ENCODE peak calls at places on chromosome 2, in five cellular contexts. One of them, this sample, is unnamed.

GRCh38 chr2:130252880-130253645 is 54.8 kb upstream of the TUBA3E start:
- DNase-seq in endothelial cell of umbilical vein: no peak
- DNase-seq in lower lobe of right lung: no peak
- DNase-seq in NB4: no peak
- DNase-seq in mammary epithelial cell: peak; percentile 56
- DNase-seq in this sample: no peak

GRCh38 chr2:24317491-24317920 is 42.8 kb downstream of the ITSN2 start:
- DNase-seq in endothelial cell of umbilical vein: peak; percentile 52
- DNase-seq in lower lobe of right lung: no peak
- DNase-seq in NB4: no peak
- DNase-seq in mammary epithelial cell: peak; percentile 3
- DNase-seq in this sample: no peak

GRCh38 chr2:179467111-179467510 is 202.5 kb upstream of the SESTD1 start:
- DNase-seq in endothelial cell of umbilical vein: peak; percentile 60
- DNase-seq in lower lobe of right lung: no peak
- DNase-seq in NB4: no peak
- DNase-seq in mammary epithelial cell: peak; percentile 65
- DNase-seq in this sample: no peak

GRCh38 chr2:55949211-55949610 is 25.6 kb upstream of the EFEMP1 start:
- DNase-seq in endothelial cell of umbilical vein: no peak
- DNase-seq in lower lobe of right lung: no peak
- DNase-seq in NB4: no peak
- DNase-seq in mammary epithelial cell: no peak
- DNase-seq in this sample: no peak

GRCh38 chr2:126949775-126950174 is 51.1 kb downstream of the TEX51 start:
- DNase-seq in endothelial cell of umbilical vein: no peak
- DNase-seq in lower lobe of right lung: no peak
- DNase-seq in NB4: no peak
- DNase-seq in mammary epithelial cell: no peak
- DNase-seq in this sample: no peak

GRCh38 chr2:102801858-102802699 is 40.2 kb downstream of the TMEM182 start:
- DNase-seq in endothelial cell of umbilical vein: no peak
- DNase-seq in lower lobe of right lung: no peak
- DNase-seq in NB4: no peak
- DNase-seq in mammary epithelial cell: no peak
- DNase-seq in this sample: no peak

GRCh38 chr2:17604050-17604449 is 63.6 kb downstream of the VSNL1 start:
- DNase-seq in endothelial cell of umbilical vein: no peak
- DNase-seq in lower lobe of right lung: no peak
- DNase-seq in NB4: no peak
- DNase-seq in mammary epithelial cell: no peak
- DNase-seq in this sample: no peak

GRCh38 chr2:10043906-10044601 is 704 bp downstream of the KLF11 start:
- DNase-seq in endothelial cell of umbilical vein: peak; percentile 92
- DNase-seq in lower lobe of right lung: peak; percentile 99
- DNase-seq in NB4: peak; percentile 68
- DNase-seq in mammary epithelial cell: peak; percentile 88
- DNase-seq in this sample: peak; percentile 96

GRCh38 chr2:44769349-44770005 is 172.0 kb upstream of the SIX3 start:
- DNase-seq in endothelial cell of umbilical vein: no peak
- DNase-seq in lower lobe of right lung: no peak
- DNase-seq in NB4: no peak
- DNase-seq in mammary epithelial cell: no peak
- DNase-seq in this sample: no peak

GRCh38 chr2:119366161-119366648 is 429 bp downstream of the C2orf76 start:
- DNase-seq in endothelial cell of umbilical vein: no peak
- DNase-seq in lower lobe of right lung: no peak
- DNase-seq in NB4: peak; percentile 53
- DNase-seq in mammary epithelial cell: no peak
- DNase-seq in this sample: peak; percentile 30

GRCh38 chr2:222318712-222319575 is 20.1 kb upstream of the PAX3 start:
- DNase-seq in endothelial cell of umbilical vein: no peak
- DNase-seq in lower lobe of right lung: no peak
- DNase-seq in NB4: peak; percentile 85
- DNase-seq in mammary epithelial cell: no peak
- DNase-seq in this sample: peak; percentile 74

GRCh38 chr2:6771539-6772365 is 94.0 kb downstream of the CMPK2 start:
- DNase-seq in endothelial cell of umbilical vein: no peak
- DNase-seq in lower lobe of right lung: no peak
- DNase-seq in NB4: no peak
- DNase-seq in mammary epithelial cell: no peak
- DNase-seq in this sample: peak; percentile 5

GRCh38 chr2:130836501-130837174 is at the start of gene ARHGEF4:
- DNase-seq in endothelial cell of umbilical vein: no peak
- DNase-seq in lower lobe of right lung: peak; percentile 66
- DNase-seq in NB4: peak; percentile 56
- DNase-seq in mammary epithelial cell: peak; percentile 59
- DNase-seq in this sample: peak; percentile 10

GRCh38 chr2:167271941-167272340 is 383.7 kb downstream of the XIRP2 start:
- DNase-seq in endothelial cell of umbilical vein: no peak
- DNase-seq in lower lobe of right lung: no peak
- DNase-seq in NB4: no peak
- DNase-seq in mammary epithelial cell: no peak
- DNase-seq in this sample: no peak

GRCh38 chr2:109438146-109438545 is 175.6 kb downstream of the SEPTIN10 start:
- DNase-seq in endothelial cell of umbilical vein: no peak
- DNase-seq in lower lobe of right lung: no peak
- DNase-seq in NB4: no peak
- DNase-seq in mammary epithelial cell: no peak
- DNase-seq in this sample: no peak

GRCh38 chr2:11102956-11103860 is 52.1 kb upstream of the SLC66A3 start:
- DNase-seq in endothelial cell of umbilical vein: no peak
- DNase-seq in lower lobe of right lung: no peak
- DNase-seq in NB4: no peak
- DNase-seq in mammary epithelial cell: no peak
- DNase-seq in this sample: no peak

GRCh38 chr2:241772063-241772499 is 4.5 kb upstream of the GAL3ST2 start:
- DNase-seq in endothelial cell of umbilical vein: no peak
- DNase-seq in lower lobe of right lung: no peak
- DNase-seq in NB4: peak; percentile 76
- DNase-seq in mammary epithelial cell: no peak
- DNase-seq in this sample: peak; percentile 88

GRCh38 chr2:10497797-10498251 is 49.7 kb upstream of the ODC1 start:
- DNase-seq in endothelial cell of umbilical vein: peak; percentile 4
- DNase-seq in lower lobe of right lung: no peak
- DNase-seq in NB4: peak; percentile 96
- DNase-seq in mammary epithelial cell: peak; percentile 96
- DNase-seq in this sample: no peak

GRCh38 chr2:72892506-72893173 is 5.4 kb downstream of the SPR start:
- DNase-seq in endothelial cell of umbilical vein: peak; percentile 60
- DNase-seq in lower lobe of right lung: peak; percentile 79
- DNase-seq in NB4: peak; percentile 74
- DNase-seq in mammary epithelial cell: peak; percentile 41
- DNase-seq in this sample: peak; percentile 84

GRCh38 chr2:71452565-71452964 is 796 bp upstream of the DYSF start:
- DNase-seq in endothelial cell of umbilical vein: peak; percentile 42
- DNase-seq in lower lobe of right lung: no peak
- DNase-seq in NB4: peak; percentile 98
- DNase-seq in mammary epithelial cell: peak; percentile 82
- DNase-seq in this sample: peak; percentile 23

GRCh38 chr2:195331124-195331523 is 325.9 kb upstream of the SLC39A10 start:
- DNase-seq in endothelial cell of umbilical vein: no peak
- DNase-seq in lower lobe of right lung: no peak
- DNase-seq in NB4: no peak
- DNase-seq in mammary epithelial cell: peak; percentile 20
- DNase-seq in this sample: no peak

GRCh38 chr2:7118606-7119503 is 201.6 kb downstream of the RNF144A start:
- DNase-seq in endothelial cell of umbilical vein: no peak
- DNase-seq in lower lobe of right lung: no peak
- DNase-seq in NB4: peak; percentile 46
- DNase-seq in mammary epithelial cell: peak; percentile 11
- DNase-seq in this sample: peak; percentile 36

GRCh38 chr2:25878361-25879132 is at the start of gene ASXL2:
- DNase-seq in endothelial cell of umbilical vein: peak; percentile 99
- DNase-seq in lower lobe of right lung: peak; percentile 99
- DNase-seq in NB4: peak; percentile 99
- DNase-seq in mammary epithelial cell: peak; percentile 98
- DNase-seq in this sample: peak; percentile 99

GRCh38 chr2:52844701-52845423 is 922.7 kb upstream of the CHAC2 start:
- DNase-seq in endothelial cell of umbilical vein: no peak
- DNase-seq in lower lobe of right lung: no peak
- DNase-seq in NB4: no peak
- DNase-seq in mammary epithelial cell: no peak
- DNase-seq in this sample: no peak

GRCh38 chr2:203301667-203302066 is 26.5 kb upstream of the ABI2 start:
- DNase-seq in endothelial cell of umbilical vein: no peak
- DNase-seq in lower lobe of right lung: no peak
- DNase-seq in NB4: no peak
- DNase-seq in mammary epithelial cell: no peak
- DNase-seq in this sample: no peak

GRCh38 chr2:132969371-132969985 is 299.5 kb upstream of the LYPD1 start:
- DNase-seq in endothelial cell of umbilical vein: peak; percentile 43
- DNase-seq in lower lobe of right lung: no peak
- DNase-seq in NB4: no peak
- DNase-seq in mammary epithelial cell: peak; percentile 25
- DNase-seq in this sample: peak; percentile 10

GRCh38 chr2:195575879-195576391 is 81.1 kb upstream of the SLC39A10 start:
- DNase-seq in endothelial cell of umbilical vein: peak; percentile 59
- DNase-seq in lower lobe of right lung: no peak
- DNase-seq in NB4: peak; percentile 66
- DNase-seq in mammary epithelial cell: peak; percentile 83
- DNase-seq in this sample: peak; percentile 35

GRCh38 chr2:61343141-61343540 is 127.7 kb downstream of the USP34 start:
- DNase-seq in endothelial cell of umbilical vein: no peak
- DNase-seq in lower lobe of right lung: no peak
- DNase-seq in NB4: no peak
- DNase-seq in mammary epithelial cell: peak; percentile 36
- DNase-seq in this sample: no peak

GRCh38 chr2:44150473-44150872 is 18.2 kb upstream of the PPM1B start:
- DNase-seq in endothelial cell of umbilical vein: no peak
- DNase-seq in lower lobe of right lung: no peak
- DNase-seq in NB4: no peak
- DNase-seq in mammary epithelial cell: no peak
- DNase-seq in this sample: no peak

GRCh38 chr2:137208361-137208973 is 443.1 kb downstream of the THSD7B start:
- DNase-seq in endothelial cell of umbilical vein: no peak
- DNase-seq in lower lobe of right lung: no peak
- DNase-seq in NB4: no peak
- DNase-seq in mammary epithelial cell: peak; percentile 53
- DNase-seq in this sample: no peak

GRCh38 chr2:43391877-43392214 is 165.4 kb upstream of the ZFP36L2 start:
- DNase-seq in endothelial cell of umbilical vein: peak; percentile 79
- DNase-seq in lower lobe of right lung: no peak
- DNase-seq in NB4: no peak
- DNase-seq in mammary epithelial cell: no peak
- DNase-seq in this sample: peak; percentile 47

DNA sequence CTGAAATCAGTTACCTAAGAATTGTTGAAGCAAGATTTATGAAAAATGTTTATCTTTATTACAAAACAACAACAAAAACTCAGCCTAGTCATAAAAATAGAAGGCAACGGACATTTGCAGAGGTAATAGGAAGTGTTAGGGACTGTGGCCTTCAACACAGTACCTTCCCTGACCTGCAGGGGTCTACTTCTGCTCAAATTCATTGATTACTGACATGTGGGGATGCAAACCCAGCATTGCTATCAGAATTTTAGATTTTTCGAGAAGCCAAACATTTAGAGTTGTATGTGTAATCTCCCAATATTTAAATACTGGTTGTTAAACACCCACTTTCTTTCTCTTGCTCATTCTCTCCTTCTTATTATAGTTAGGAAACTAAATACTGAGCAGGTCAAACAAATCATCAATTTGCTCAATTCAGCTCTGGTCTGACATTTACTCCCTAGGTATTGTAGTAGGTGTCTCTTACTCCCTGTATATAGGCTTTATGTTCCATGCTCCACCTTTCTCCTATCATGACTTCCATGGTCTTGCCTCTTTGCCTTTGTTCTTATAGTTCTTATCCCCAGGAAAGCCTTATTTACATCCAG is 198.5 kb downstream of the UBE2E3 start:
- DNase-seq in endothelial cell of umbilical vein: no peak
- DNase-seq in lower lobe of right lung: no peak
- DNase-seq in NB4: peak; percentile 59
- DNase-seq in mammary epithelial cell: no peak
- DNase-seq in this sample: peak; percentile 57
- TF ChIP-seq CTCF in endothelial cell of umbilical vein: peak; percentile 12
- TF ChIP-seq CTCF in lower lobe of right lung: peak; percentile 44
- TF ChIP-seq CTCF in NB4: peak; percentile 54
- TF ChIP-seq CTCF in mammary epithelial cell: peak; percentile 45
- TF ChIP-seq CTCF in this sample: peak; percentile 41

GRCh38 chr2:180992994-180993393 is 12.6 kb downstream of the UBE2E3 start:
- DNase-seq in endothelial cell of umbilical vein: no peak
- DNase-seq in lower lobe of right lung: no peak
- DNase-seq in NB4: no peak
- DNase-seq in mammary epithelial cell: no peak
- DNase-seq in this sample: no peak

GRCh38 chr2:180990337-180990736 is 9.9 kb downstream of the UBE2E3 start:
- DNase-seq in endothelial cell of umbilical vein: no peak
- DNase-seq in lower lobe of right lung: no peak
- DNase-seq in NB4: no peak
- DNase-seq in mammary epithelial cell: peak; percentile 56
- DNase-seq in this sample: no peak

GRCh38 chr2:180990794-180991193 is 10.4 kb downstream of the UBE2E3 start:
- DNase-seq in endothelial cell of umbilical vein: no peak
- DNase-seq in lower lobe of right lung: no peak
- DNase-seq in NB4: no peak
- DNase-seq in mammary epithelial cell: no peak
- DNase-seq in this sample: no peak

GRCh38 chr2:180991820-180992219 is 11.4 kb downstream of the UBE2E3 start:
- DNase-seq in endothelial cell of umbilical vein: no peak
- DNase-seq in lower lobe of right lung: no peak
- DNase-seq in NB4: no peak
- DNase-seq in mammary epithelial cell: no peak
- DNase-seq in this sample: peak; percentile 37

DNA sequence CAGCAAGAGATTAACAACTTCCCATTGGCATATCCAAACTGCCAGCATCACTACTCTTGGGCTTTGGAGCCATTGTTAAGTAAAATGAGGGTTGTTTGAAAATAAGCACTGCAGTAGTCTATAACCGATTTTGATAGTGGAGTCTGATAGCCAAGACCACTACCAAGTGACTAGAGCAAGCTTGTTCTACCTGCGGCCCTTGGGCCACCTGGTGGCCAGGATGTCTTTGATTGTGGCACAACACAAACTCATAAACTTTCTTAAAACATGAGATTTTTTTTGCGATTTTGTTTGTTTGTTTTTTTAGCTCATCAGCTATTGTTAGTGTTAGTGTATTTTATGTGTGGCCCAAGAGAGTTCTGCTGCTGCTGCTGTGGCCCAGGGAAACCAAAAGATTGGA is 11.0 kb downstream of the UBE2E3 start:
- DNase-seq in endothelial cell of umbilical vein: no peak
- DNase-seq in lower lobe of right lung: no peak
- DNase-seq in NB4: no peak
- DNase-seq in mammary epithelial cell: no peak
- DNase-seq in this sample: no peak
- TF ChIP-seq CTCF in endothelial cell of umbilical vein: no peak
- TF ChIP-seq CTCF in lower lobe of right lung: no peak
- TF ChIP-seq CTCF in NB4: peak; percentile 4
- TF ChIP-seq CTCF in mammary epithelial cell: peak; percentile 15
- TF ChIP-seq CTCF in this sample: no peak

GRCh38 chr2:163008642-163009041 is 170.1 kb upstream of the KCNH7 start:
- DNase-seq in endothelial cell of umbilical vein: no peak
- DNase-seq in lower lobe of right lung: no peak
- DNase-seq in NB4: no peak
- DNase-seq in mammary epithelial cell: no peak
- DNase-seq in this sample: no peak

GRCh38 chr2:163011035-163011434 is 172.5 kb upstream of the KCNH7 start:
- DNase-seq in endothelial cell of umbilical vein: no peak
- DNase-seq in lower lobe of right lung: no peak
- DNase-seq in NB4: no peak
- DNase-seq in mammary epithelial cell: no peak
- DNase-seq in this sample: no peak
- TF ChIP-seq CTCF in endothelial cell of umbilical vein: no peak
- TF ChIP-seq CTCF in lower lobe of right lung: no peak
- TF ChIP-seq CTCF in NB4: no peak
- TF ChIP-seq CTCF in mammary epithelial cell: no peak
- TF ChIP-seq CTCF in this sample: no peak

GRCh38 chr2:83686863-83687262 is 772.2 kb downstream of the SUCLG1 start:
- DNase-seq in endothelial cell of umbilical vein: no peak
- DNase-seq in lower lobe of right lung: no peak
- DNase-seq in NB4: no peak
- DNase-seq in mammary epithelial cell: no peak
- DNase-seq in this sample: no peak
- TF ChIP-seq CTCF in endothelial cell of umbilical vein: no peak
- TF ChIP-seq CTCF in lower lobe of right lung: no peak
- TF ChIP-seq CTCF in NB4: no peak
- TF ChIP-seq CTCF in mammary epithelial cell: no peak
- TF ChIP-seq CTCF in this sample: no peak